ENCODE peak calls at places on chromosomes 1 and 21, in six cellular contexts. D is epithelial cell of prostate; M is CD4-positive, CD25-positive, alpha-beta regulatory T cell; J is caudate nucleus; N is endothelial cell of umbilical vein; G is psoas muscle. K is an unnamed sample.
A peak's percentile ranks its signal among the peaks of the same experiment; 100 is the strongest.

GRCh38 chr1:25805863-25806225 is 5.9 kb downstream of the SELENON start:
- DNase-seq in D (no peak), M (no peak), J (peak; percentile 57), N (peak; percentile 71), G (no peak), K (no peak)

GRCh38 chr21:43206231-43207042 is 37.6 kb downstream of the CRYAA start:
- DNase-seq in D (no peak), M (no peak), J (no peak), N (no peak), G (no peak), K (no peak)

GRCh38 chr1:151049458-151049857 is 1.9 kb downstream of the C1orf56 start:
- DNase-seq in D (no peak), M (no peak), J (no peak), N (no peak), G (no peak), K (no peak)

GRCh38 chr1:66533804-66534745 is at the start of gene SGIP1:
- DNase-seq in D (no peak), M (no peak), J (peak; percentile 86), N (peak; percentile 88), G (peak; percentile 37), K (no peak)

GRCh38 chr1:205961970-205962820 is 18.9 kb upstream of the SLC26A9 start:
- DNase-seq in D (no peak), M (no peak), J (no peak), N (peak; percentile 7), G (no peak), K (no peak)

GRCh38 chr1:33326690-33327300 is 5.9 kb upstream of the A3GALT2 start:
- DNase-seq in D (no peak), M (no peak), J (no peak), N (no peak), G (no peak), K (no peak)

GRCh38 chr21:20882462-20883415 is 115.5 kb upstream of the NCAM2 start:
- DNase-seq in D (no peak), M (no peak), J (no peak), N (peak; percentile 16), G (no peak), K (no peak)

GRCh38 chr1:53971718-53972117 is 25.6 kb downstream of the LRRC42 start:
- DNase-seq in D (no peak), M (no peak), J (no peak), N (no peak), G (no peak), K (no peak)

GRCh38 chr1:61538228-61538627 is 186.7 kb downstream of the TM2D1 start:
- DNase-seq in D (no peak), M (no peak), J (no peak), N (no peak), G (no peak), K (no peak)
- H3K27ac ChIP-seq in D (no peak overlapping the region), M (no peak overlapping the region), J (no peak overlapping the region), N (no peak overlapping the region), G (no peak overlapping the region), K (no peak overlapping the region)

DNA sequence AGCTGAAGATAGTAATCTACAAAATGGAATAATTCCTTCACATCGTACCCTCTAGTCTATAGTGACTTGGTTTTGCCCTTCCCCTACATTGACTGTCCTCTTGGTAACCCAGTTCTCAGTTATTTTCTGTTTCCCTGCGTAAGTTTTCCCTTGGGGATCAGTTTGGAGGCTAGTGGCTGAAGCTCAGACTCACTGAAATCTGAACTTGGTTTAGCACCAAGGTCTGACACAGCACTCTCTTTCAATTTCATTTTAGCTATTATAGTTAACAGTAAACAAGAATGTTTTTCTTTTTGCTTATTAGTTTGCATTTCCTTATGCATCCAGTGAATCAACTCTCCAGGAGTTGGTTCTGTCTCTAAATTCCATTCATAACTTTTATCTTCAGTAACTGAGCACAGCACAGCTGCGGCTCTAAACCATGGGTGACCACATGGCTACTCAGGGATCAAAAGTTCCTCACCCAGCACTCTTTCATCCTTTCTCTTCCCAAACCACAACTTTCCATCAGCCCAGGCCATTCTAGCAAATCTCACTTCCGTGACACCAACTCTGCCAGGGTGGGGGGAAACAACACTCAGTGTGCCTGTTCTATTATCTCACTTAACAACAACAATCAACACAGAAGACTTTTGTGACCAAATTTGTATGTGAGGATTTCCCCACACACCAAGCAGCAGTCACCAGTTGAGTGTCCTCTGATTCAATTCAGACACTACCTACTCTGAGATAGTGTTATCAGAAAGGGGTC is 17.6 kb upstream of the IFI6 start:
- DNase-seq in D (no peak), M (no peak), J (no peak), N (no peak), G (no peak), K (no peak)
- H3K27ac ChIP-seq in D (no peak overlapping the region), M (no peak overlapping the region), J (no peak overlapping the region), N (no peak overlapping the region), G (no peak overlapping the region), K (no peak overlapping the region)

DNA sequence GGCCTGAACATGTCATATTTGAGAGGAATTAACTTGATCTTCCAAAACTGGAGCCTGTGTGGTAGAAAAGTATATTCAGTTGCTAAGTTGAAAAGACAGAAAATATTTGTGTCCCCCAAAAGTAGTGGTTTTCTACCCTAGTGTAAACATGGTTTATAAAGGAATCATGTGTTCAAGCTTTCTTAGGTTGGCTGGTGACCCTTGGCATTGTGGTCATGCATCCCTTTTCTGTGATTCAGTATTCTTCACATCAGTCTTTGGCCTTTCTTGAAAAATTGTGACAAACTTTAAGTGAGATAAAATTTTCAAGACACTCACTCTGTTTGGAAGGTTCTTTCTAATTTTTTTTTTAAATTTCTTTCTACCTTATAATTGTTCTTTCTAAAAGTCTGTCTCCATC is 193.2 kb downstream of the DHRS3 start:
- DNase-seq in D (no peak), M (no peak), J (no peak), N (no peak), G (no peak), K (no peak)
- H3K27ac ChIP-seq in D (no peak overlapping the region), M (no peak overlapping the region), J (no peak overlapping the region), N (no peak overlapping the region), G (no peak overlapping the region), K (no peak overlapping the region)

GRCh38 chr1:228963795-228964177 is 228.5 kb downstream of the RHOU start:
- DNase-seq in D (no peak), M (no peak), J (no peak), N (peak; percentile 33), G (no peak), K (no peak)

GRCh38 chr1:228960705-228961104 is 225.4 kb downstream of the RHOU start:
- DNase-seq in D (no peak), M (no peak), J (no peak), N (no peak), G (no peak), K (no peak)

GRCh38 chr1:228968841-228969606 is 233.7 kb downstream of the RHOU start:
- DNase-seq in D (no peak), M (no peak), J (no peak), N (no peak), G (no peak), K (no peak)

GRCh38 chr1:228958741-228959140 is 223.5 kb downstream of the RHOU start:
- DNase-seq in D (no peak), M (no peak), J (no peak), N (no peak), G (no peak), K (no peak)

DNA sequence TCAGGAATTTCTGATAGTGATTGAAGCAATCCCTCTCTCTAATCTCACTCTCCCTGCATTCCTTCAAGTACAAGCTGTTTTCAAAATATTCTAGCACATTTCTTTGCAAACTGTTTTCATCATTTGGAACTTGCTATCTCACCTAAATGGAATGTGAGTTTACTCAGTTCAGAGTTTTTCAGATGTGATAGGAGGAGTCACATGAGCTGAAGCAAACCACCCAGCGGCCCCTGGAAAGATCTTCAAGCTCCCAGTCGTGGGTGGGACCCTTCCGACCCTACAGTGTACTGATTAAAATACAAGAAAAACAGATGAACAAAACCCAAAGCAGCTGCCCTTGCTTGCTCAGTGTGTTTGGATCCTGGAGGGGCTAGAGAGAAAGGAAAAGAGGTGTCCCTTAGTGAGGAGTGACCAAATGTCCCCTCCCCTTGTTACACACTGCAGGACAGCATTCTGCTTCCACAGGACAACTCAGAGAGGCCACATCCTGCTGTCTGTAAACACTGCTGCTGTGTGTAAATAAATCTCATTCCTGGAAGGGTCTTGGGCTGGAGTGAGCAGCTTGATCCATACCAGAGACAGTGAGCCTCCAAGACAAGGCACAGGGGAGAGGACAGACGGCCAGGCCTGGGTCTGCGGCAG is 229.0 kb downstream of the RHOU start:
- DNase-seq in D (no peak), M (no peak), J (no peak), N (peak; percentile 40), G (peak; percentile 44), K (no peak)
- H3K27ac ChIP-seq in D (peak overlapping the region; percentile 46), M (no peak overlapping the region), J (no peak overlapping the region), N (no peak overlapping the region), G (peak overlapping the region; percentile 3), K (no peak overlapping the region)

DNA sequence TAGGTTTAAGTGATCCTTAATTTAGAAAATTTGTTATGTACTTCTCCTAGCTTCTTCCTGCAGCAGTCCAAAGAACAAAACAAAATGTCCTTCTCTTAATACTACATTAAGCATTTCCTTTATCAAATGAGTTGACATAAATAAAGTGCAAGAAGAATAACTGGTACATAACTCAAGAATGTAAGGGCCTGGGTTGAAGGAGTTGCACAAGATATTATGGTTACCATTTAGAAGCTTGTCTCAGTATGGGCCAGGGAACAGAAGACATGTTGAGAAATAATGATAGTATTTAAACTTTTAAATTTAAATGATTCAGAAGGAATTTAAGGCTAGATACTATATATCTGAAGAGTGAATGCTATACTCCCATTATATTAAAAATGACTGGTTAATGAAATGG is 23.5 kb downstream of the SUCO start:
- DNase-seq in D (no peak), M (no peak), J (no peak), N (no peak), G (no peak), K (no peak)
- H3K27ac ChIP-seq in D (no peak overlapping the region), M (no peak overlapping the region), J (no peak overlapping the region), N (no peak overlapping the region), G (no peak overlapping the region), K (no peak overlapping the region)

DNA sequence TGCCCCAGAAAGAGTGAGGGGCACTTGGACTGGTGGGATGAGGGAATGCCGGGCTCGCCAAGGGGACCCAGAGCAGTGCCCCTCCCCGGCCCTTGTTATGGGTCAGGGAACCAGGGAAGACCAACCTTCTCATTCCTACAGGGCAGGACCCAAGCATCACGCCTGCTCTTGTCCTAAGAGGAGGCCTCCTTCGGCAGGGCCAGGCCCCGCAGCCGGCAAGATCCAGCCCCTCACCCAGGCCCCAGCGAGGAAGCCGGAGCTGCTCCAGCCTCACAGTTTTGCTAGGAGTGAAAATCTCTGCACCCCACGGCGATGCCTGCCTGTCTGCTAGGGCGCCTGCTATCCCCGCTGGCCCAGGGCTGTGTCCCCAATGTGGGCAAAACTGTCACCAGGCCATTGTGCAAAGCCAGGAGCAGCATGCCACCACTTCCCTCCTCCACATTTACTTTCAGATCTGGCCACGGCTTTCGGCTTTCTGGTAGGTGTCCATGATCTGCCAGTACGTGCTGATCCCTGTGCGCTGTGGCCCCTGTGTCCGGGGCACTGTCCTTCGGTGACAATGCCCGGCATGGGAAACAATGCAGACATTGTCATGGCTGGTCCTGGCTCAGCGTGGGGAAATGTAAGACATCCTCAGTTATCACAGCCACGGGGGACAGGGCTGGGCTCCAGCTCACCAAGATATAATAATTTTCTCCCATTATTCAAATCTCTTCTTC is 9.6 kb downstream of the ACTRT2 start:
- DNase-seq in D (no peak), M (no peak), J (peak; percentile 50), N (no peak), G (no peak), K (no peak)
- H3K27ac ChIP-seq in D (no peak overlapping the region), M (no peak overlapping the region), J (peak overlapping the region; percentile 85), N (no peak overlapping the region), G (no peak overlapping the region), K (no peak overlapping the region)

GRCh38 chr1:100206301-100206700 is 28.2 kb upstream of the LRRC39 start:
- DNase-seq in D (no peak), M (no peak), J (no peak), N (no peak), G (no peak), K (no peak)
- H3K27ac ChIP-seq in D (no peak overlapping the region), M (no peak overlapping the region), J (no peak overlapping the region), N (no peak overlapping the region), G (no peak overlapping the region), K (no peak overlapping the region)